ENCODE peak calls at places on chromosomes 4 and X, in five cellular contexts. C is neuronal stem cell, Q is osteoblast, Z is K562, U is SK-N-SH. A is an unnamed sample. For H3K4me1, the result is how much of the 10 kb centered on the place peaks cover.

GRCh38 chr4:151304755-151305154 is 20.6 kb downstream of the SH3D19 start:
- DNase-seq in C (no peak), Q (peak), Z (no peak), U (no peak), A (no peak)

GRCh38 chr4:60656171-60656570 is 544.0 kb upstream of the ADGRL3 start:
- DNase-seq in C (no peak), Q (no peak), Z (no peak), U (no peak), A (no peak)

GRCh38 chr4:135267148-135267878 is 1065.7 kb upstream of the PABPC4L start:
- DNase-seq in C (no peak), Q (no peak), Z (no peak), U (no peak), A (no peak)

GRCh38 chr4:113811329-113811728 is 49.8 kb upstream of the CAMK2D start:
- DNase-seq in C (no peak), Q (no peak), Z (no peak), U (no peak), A (no peak)

GRCh38 chrX:13360146-13360545 is 40.3 kb upstream of the ATXN3L start:
- DNase-seq in C (no peak), Q (no peak), Z (no peak), U (no peak), A (peak)

GRCh38 chrX:149762696-149763614 is 10.9 kb upstream of the HSFX1 start:
- DNase-seq in C (no peak), Q (no peak), Z (no peak), U (no peak), A (no peak)

GRCh38 chr4:54384563-54384962 is 155.5 kb downstream of the PDGFRA start:
- DNase-seq in C (no peak), Q (no peak), Z (no peak), U (no peak), A (peak)

GRCh38 chr4:158836828-158837449 is 68.1 kb downstream of the FNIP2 start:
- DNase-seq in C (no peak), Q (no peak), Z (no peak), U (no peak), A (no peak)

GRCh38 chr4:138765442-138765841 is 250.1 kb upstream of the NOCT start:
- DNase-seq in C (no peak), Q (no peak), Z (no peak), U (no peak), A (no peak)

GRCh38 chr4:7529368-7529923 is 94.7 kb upstream of the PSAPL1 start:
- DNase-seq in C (peak), Q (no peak), Z (no peak), U (no peak), A (no peak)

GRCh38 chr4:55819634-55820033 is at the start of gene EXOC1L:
- DNase-seq in C (peak), Q (peak), Z (peak), U (peak), A (no peak)

GRCh38 chr4:182704903-182705302 is 212.3 kb downstream of the DCTD start:
- DNase-seq in C (no peak), Q (no peak), Z (no peak), U (no peak), A (no peak)

DNA sequence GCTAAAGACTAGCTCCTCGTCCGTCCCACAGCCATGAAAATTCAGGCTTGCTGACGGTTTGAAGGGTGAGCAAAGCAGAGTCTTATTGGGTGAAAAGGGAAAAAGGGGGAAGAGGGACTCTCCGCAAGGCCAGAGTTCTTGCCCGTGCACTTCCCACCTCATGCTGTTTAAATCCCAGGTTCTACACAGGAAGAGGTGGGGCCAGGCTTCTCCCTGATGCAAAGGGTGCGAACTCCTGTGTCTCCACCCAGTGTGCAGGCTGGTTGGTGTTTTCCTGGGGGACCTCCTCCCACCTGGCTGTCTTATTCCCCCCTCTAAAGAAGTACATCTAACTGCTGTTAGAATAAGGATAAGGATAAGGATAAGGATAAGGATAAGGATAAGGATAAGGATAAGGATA is 18.0 kb upstream of the LANCL3 start:
- DNase-seq in C (no peak), Q (no peak), Z (no peak), U (no peak), A (no peak)
- H2AFZ ChIP-seq in C (no peak), Q (no peak), Z (no peak), U (no peak), A (no peak)

GRCh38 chr4:51850294-51850693 is 7.3 kb downstream of the DCUN1D4 start:
- DNase-seq in C (no peak), Q (no peak), Z (no peak), U (no peak), A (no peak)
- H3K4me1 ChIP-seq in C (under half), Q (under half), Z (under half), U (under half), A (under half)

GRCh38 chr4:171024720-171025303 is 788.4 kb upstream of the GALNTL6 start:
- DNase-seq in C (no peak), Q (no peak), Z (no peak), U (no peak), A (no peak)
- H2AFZ ChIP-seq in C (no peak), Q (no peak), Z (no peak), U (no peak), A (no peak)

DNA sequence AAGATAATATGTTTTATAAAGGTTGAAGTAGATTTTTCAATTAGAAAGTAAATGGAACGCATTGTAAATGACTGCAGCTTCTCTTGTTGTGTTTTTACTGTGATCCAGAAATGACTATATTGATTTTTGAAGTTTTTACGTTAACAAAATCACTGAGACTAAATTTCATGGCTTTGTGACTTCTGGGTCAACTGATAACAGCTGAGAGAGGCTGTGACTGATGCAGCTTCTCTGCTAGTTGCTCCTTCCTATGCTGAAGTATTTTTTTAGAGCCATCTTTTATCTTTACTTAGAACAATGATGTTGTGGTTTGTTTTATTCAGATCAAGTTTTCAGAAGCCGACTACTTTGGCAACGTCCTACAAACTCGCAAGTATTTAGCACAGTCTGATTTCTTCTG is 94.8 kb upstream of the CBLL2 start:
- DNase-seq in C (no peak), Q (no peak), Z (no peak), U (no peak), A (no peak)
- H3K4me1 ChIP-seq in C (under half), Q (under half), Z (under half), U (under half), A (under half)

A was measured in OCI-LY7.